ENCODE peak calls at places on chromosomes 16 and 17, in six cellular contexts. F is ovary, K is body of pancreas, W is ascending aorta, J is transverse colon, S is prostate gland. N is an unnamed sample.

GRCh38 chr17:63150994-63151464 is 185.0 kb downstream of the TANC2 start:
- DNase-seq in F (no peak), K (no peak), W (no peak), J (no peak), S (no peak), N (no peak)

GRCh38 chr16:4316732-4317461 is 1.0 kb downstream of the GLIS2 start:
- DNase-seq in F (peak; percentile 73), K (peak; percentile 90), W (no peak), J (peak; percentile 30), S (no peak), N (no peak)

GRCh38 chr16:12874135-12874534 is 27.3 kb upstream of the SHISA9 start:
- DNase-seq in F (no peak), K (no peak), W (no peak), J (no peak), S (no peak), N (no peak)

GRCh38 chr17:55416470-55417052 is 5.1 kb downstream of the MMD start:
- DNase-seq in F (no peak), K (no peak), W (no peak), J (no peak), S (no peak), N (no peak)

GRCh38 chr17:58527949-58528348 is 13.5 kb upstream of the MTMR4 start:
- DNase-seq in F (no peak), K (no peak), W (no peak), J (no peak), S (no peak), N (no peak)

GRCh38 chr17:20908373-20909273 is 134.2 kb downstream of the USP22 start:
- DNase-seq in F (peak; percentile 87), K (peak; percentile 94), W (peak; percentile 47), J (peak; percentile 88), S (peak; percentile 83), N (peak; percentile 64)

GRCh38 chr16:67547423-67548264 is 14.7 kb upstream of the CTCF start:
- DNase-seq in F (peak; percentile 30), K (peak; percentile 23), W (no peak), J (peak; percentile 60), S (no peak), N (no peak)

GRCh38 chr17:18258356-18259038 is at the start of gene FLII:
- DNase-seq in F (peak; percentile 73), K (peak; percentile 63), W (no peak), J (peak; percentile 71), S (peak; percentile 36), N (no peak)

GRCh38 chr16:57373117-57373947 is 1.0 kb downstream of the CX3CL1 start:
- DNase-seq in F (no peak), K (no peak), W (no peak), J (no peak), S (no peak), N (no peak)

GRCh38 chr17:17165666-17166308 is 40.3 kb downstream of the PLD6 start:
- DNase-seq in F (no peak), K (no peak), W (no peak), J (no peak), S (no peak), N (no peak)

GRCh38 chr17:2705888-2706795 is 5.4 kb downstream of the CLUH start:
- DNase-seq in F (no peak), K (no peak), W (no peak), J (no peak), S (no peak), N (no peak)

GRCh38 chr16:13391337-13391736 is 489.9 kb downstream of the SHISA9 start:
- DNase-seq in F (no peak), K (no peak), W (no peak), J (no peak), S (no peak), N (no peak)

GRCh38 chr17:384622-385194 is 32.1 kb upstream of the RPH3AL start:
- DNase-seq in F (peak; percentile 33), K (no peak), W (no peak), J (no peak), S (no peak), N (no peak)

GRCh38 chr16:82995927-82996441 is 369.2 kb downstream of the CDH13 start:
- DNase-seq in F (no peak), K (no peak), W (no peak), J (peak; percentile 23), S (no peak), N (no peak)

GRCh38 chr17:11454096-11454495 is 144.2 kb upstream of the DNAH9 start:
- DNase-seq in F (no peak), K (no peak), W (no peak), J (no peak), S (no peak), N (no peak)

GRCh38 chr16:48081656-48082055 is 74.1 kb downstream of the ABCC12 start:
- DNase-seq in F (no peak), K (no peak), W (no peak), J (no peak), S (no peak), N (no peak)

GRCh38 chr16:16163571-16163970 is 59.7 kb downstream of the ABCC6 start:
- DNase-seq in F (no peak), K (no peak), W (no peak), J (no peak), S (no peak), N (no peak)

GRCh38 chr17:9343513-9343912 is 232.1 kb downstream of the STX8 start:
- DNase-seq in F (no peak), K (no peak), W (no peak), J (no peak), S (no peak), N (no peak)

GRCh38 chr17:69547230-69547629 is 132.7 kb downstream of the MAP2K6 start:
- DNase-seq in F (no peak), K (no peak), W (no peak), J (no peak), S (no peak), N (no peak)

GRCh38 chr17:61002316-61002736 is 324.7 kb downstream of the BCAS3 start:
- DNase-seq in F (no peak), K (no peak), W (no peak), J (no peak), S (no peak), N (no peak)

GRCh38 chr16:69003500-69003899 is 102.0 kb upstream of the HAS3 start:
- DNase-seq in F (no peak), K (no peak), W (no peak), J (no peak), S (no peak), N (no peak)

GRCh38 chr16:88790312-88791150 is 5.5 kb upstream of the PIEZO1 start:
- DNase-seq in F (peak; percentile 14), K (no peak), W (no peak), J (peak; percentile 62), S (no peak), N (no peak)

GRCh38 chr16:25692307-25692706 is 548 bp downstream of the HS3ST4 start:
- DNase-seq in F (no peak), K (peak; percentile 13), W (no peak), J (no peak), S (no peak), N (no peak)

GRCh38 chr17:5297245-5297644 is 15.2 kb downstream of the RABEP1 start:
- DNase-seq in F (no peak), K (no peak), W (no peak), J (no peak), S (no peak), N (no peak)

DNA sequence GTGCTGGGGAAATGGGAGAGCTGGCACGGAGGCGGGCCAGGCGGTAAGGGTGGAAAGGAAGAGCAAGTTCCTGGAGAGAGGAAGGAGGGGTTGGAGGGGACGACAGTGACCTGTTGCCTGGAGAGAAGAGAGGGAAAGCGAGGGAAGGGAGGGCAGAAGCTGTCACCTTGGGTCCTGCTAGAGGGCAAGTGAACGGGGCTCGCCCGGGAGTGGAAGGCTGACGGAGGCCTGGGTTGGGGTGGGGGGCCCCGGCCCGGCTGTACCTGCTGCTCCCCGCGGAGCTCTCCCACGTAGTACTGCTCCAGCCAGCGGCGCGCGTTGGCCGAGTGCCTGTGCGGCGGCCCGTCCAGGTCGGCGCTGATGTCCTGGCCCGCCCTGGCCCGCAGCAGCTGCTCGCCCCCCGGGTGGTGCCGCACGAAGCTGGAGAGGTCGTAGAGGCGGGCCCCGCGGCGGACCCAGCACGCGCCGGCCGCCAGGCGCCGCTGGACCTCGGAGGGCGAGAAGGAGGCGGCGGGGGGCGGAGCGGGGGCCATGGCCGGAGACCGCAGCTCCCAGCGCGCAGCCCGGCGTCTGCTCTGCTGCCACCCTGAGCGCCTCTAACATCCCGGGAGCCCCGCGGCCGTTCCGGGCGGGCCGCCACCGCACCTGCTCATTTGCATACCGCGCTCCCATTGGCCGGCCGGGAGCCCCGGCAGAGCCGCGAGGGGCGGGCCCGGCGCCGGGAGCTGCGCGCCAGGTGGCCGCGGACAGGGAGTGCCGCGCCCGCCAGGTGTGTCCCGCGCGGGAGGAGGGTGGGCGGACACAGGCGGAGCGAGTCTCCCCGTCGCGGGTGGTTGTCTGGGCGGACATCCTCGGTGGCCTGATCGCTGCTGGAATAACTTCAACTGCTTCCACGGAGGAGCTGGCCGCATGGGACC is at the start of gene FA2H:
- DNase-seq in F (peak; percentile 62), K (peak; percentile 96), W (no peak), J (peak; percentile 93), S (peak; percentile 91), N (peak; percentile 91)
- TF ChIP-seq CTCF in F (no peak), K (peak; percentile 24), W (no peak), J (peak; percentile 14), S (peak; percentile 58), N (no peak)

DNA sequence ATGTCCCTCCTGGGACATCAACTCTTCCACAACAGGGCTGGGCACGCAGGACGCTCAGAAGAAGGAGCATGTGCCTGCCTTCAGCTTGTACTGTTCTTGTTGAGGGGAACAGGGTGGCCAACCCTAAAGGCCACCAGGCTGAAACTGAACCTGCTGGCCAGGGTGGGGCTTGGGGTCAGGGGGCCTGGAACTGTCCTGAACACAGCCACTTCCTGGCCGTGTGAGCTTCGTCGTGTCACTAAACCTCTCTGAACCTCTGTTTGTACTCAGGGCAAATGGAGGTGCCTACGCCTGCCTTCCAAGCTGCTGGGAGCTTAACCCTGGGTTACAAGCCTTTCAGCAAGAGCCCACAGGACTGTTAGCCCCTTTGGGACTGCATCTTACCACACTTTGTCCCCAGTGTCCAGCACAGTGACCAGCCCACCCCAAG is 6.7 kb downstream of the ARHGAP27 start:
- DNase-seq in F (no peak), K (no peak), W (no peak), J (no peak), S (no peak), N (no peak)
- TF ChIP-seq CTCF in F (no peak), K (no peak), W (no peak), J (no peak), S (no peak), N (no peak)

GRCh38 chr17:7997186-7997585 is 5.2 kb upstream of the GUCY2D start:
- DNase-seq in F (no peak), K (peak; percentile 52), W (no peak), J (peak; percentile 67), S (no peak), N (no peak)
- TF ChIP-seq CTCF in F (no peak), K (peak; percentile 37), W (no peak), J (peak; percentile 19), S (peak; percentile 41), N (no peak)

GRCh38 chr17:1627219-1627986 is 1.2 kb downstream of the SLC43A2 start:
- DNase-seq in F (no peak), K (no peak), W (no peak), J (peak; percentile 44), S (no peak), N (no peak)

GRCh38 chr17:1629647-1630310 is 1.1 kb upstream of the SLC43A2 start:
- DNase-seq in F (peak; percentile 67), K (peak; percentile 68), W (no peak), J (peak; percentile 87), S (peak; percentile 53), N (no peak)

GRCh38 chr17:1630662-1631061 is 2.0 kb upstream of the SLC43A2 start:
- DNase-seq in F (no peak), K (no peak), W (no peak), J (no peak), S (no peak), N (no peak)

GRCh38 chr17:1627987-1628855 is at the start of gene SLC43A2:
- DNase-seq in F (peak; percentile 82), K (peak; percentile 78), W (no peak), J (peak; percentile 86), S (peak; percentile 81), N (peak; percentile 63)

GRCh38 chr17:1628856-1629646 is 417 bp upstream of the SLC43A2 start:
- DNase-seq in F (peak; percentile 91), K (peak; percentile 93), W (peak; percentile 86), J (peak; percentile 95), S (peak; percentile 94), N (peak; percentile 81)
- TF ChIP-seq CTCF in F (peak; percentile 10), K (no peak), W (peak; percentile 82), J (peak; percentile 10), S (peak; percentile 59), N (no peak)

N was measured in mesothelial cell of epicardium.